ENCODE peak calls at places on chromosomes 11 and 22, in eight cellular contexts. P is RWPE2, J is fibroblast of lung, S is cardiac muscle cell, W is breast epithelium, M is kidney, C is K562, G is uterus. F is an unnamed sample.

GRCh38 chr11:33389635-33390034 is 132.5 kb downstream of the HIPK3 start:
- DNase-seq in S (no peak), M (no peak), P (no peak), W (no peak), J (no peak), C (no peak), G (no peak), F (no peak)

GRCh38 chr22:28795932-28796856 is 4.2 kb downstream of the XBP1 start:
- DNase-seq in G (no peak), W (no peak), P (no peak), C (no peak), S (no peak), M (peak; percentile 22), J (no peak), F (no peak)

GRCh38 chr11:94895451-94895850 is 77.9 kb downstream of the CWC15 start:
- DNase-seq in G (no peak), S (no peak), J (peak; percentile 60), M (no peak), P (no peak), C (no peak), W (no peak), F (no peak)

GRCh38 chr11:131767421-131767820 is 397.0 kb downstream of the NTM start:
- DNase-seq in G (no peak), J (peak; percentile 22), M (no peak), C (no peak), W (no peak), P (no peak), S (no peak), F (no peak)

GRCh38 chr11:44566952-44567875 is 1.8 kb downstream of the CD82 start:
- DNase-seq in S (no peak), P (peak; percentile 38), C (peak; percentile 2), M (no peak), G (no peak), J (no peak), W (no peak), F (no peak)

GRCh38 chr11:15627560-15627959 is 512.8 kb downstream of the INSC start:
- DNase-seq in P (no peak), J (peak; percentile 42), G (no peak), W (no peak), S (no peak), M (no peak), C (no peak), F (no peak)

GRCh38 chr11:130775306-130776043 is 140.8 kb downstream of the SNX19 start:
- DNase-seq in M (no peak), G (no peak), S (no peak), W (no peak), J (peak; percentile 66), P (no peak), C (no peak), F (no peak)

GRCh38 chr11:65557280-65558001 is 718 bp downstream of the LTBP3 start:
- DNase-seq in J (peak; percentile 26), S (no peak), W (no peak), M (no peak), G (no peak), C (peak; percentile 63), P (peak; percentile 49), F (no peak)

GRCh38 chr11:56843816-56844215 is 95.3 kb upstream of the OR9G4 start:
- DNase-seq in P (no peak), S (no peak), W (no peak), J (no peak), M (no peak), C (no peak), G (no peak), F (no peak)

GRCh38 chr11:116062526-116063171 is 558.4 kb upstream of the CADM1 start:
- DNase-seq in J (peak; percentile 0), P (no peak), M (no peak), W (peak; percentile 18), C (no peak), G (no peak), S (peak; percentile 73), F (no peak)

GRCh38 chr22:19124377-19124776 is 2.2 kb upstream of the DGCR2 start:
- DNase-seq in C (no peak), W (no peak), M (no peak), S (no peak), G (no peak), P (no peak), J (no peak), F (no peak)

GRCh38 chr11:117733311-117733710 is 63.7 kb downstream of the DSCAML1 start:
- DNase-seq in G (no peak), W (no peak), S (no peak), C (no peak), J (no peak), P (no peak), M (no peak), F (no peak)

GRCh38 chr22:32494971-32495370 is 20.4 kb downstream of the FBXO7 start:
- DNase-seq in S (no peak), M (no peak), P (no peak), C (no peak), G (no peak), W (no peak), J (no peak), F (no peak)

GRCh38 chr11:72111300-72111699 is 1.2 kb downstream of the ANAPC15 start:
- DNase-seq in M (no peak), S (no peak), J (no peak), P (no peak), C (no peak), W (no peak), G (no peak), F (no peak)

GRCh38 chr11:32962016-32962415 is 53.7 kb upstream of the DEPDC7 start:
- DNase-seq in M (no peak), P (no peak), W (no peak), G (no peak), C (no peak), J (no peak), S (no peak), F (no peak)

GRCh38 chr11:74257934-74258553 is 53.4 kb downstream of the P4HA3 start:
- DNase-seq in W (no peak), M (no peak), G (peak; percentile 75), S (peak; percentile 13), C (no peak), J (peak; percentile 91), P (no peak), F (peak; percentile 65)

GRCh38 chr11:26578998-26579635 is 7.1 kb upstream of the MUC15 start:
- DNase-seq in C (no peak), G (no peak), M (no peak), P (no peak), S (no peak), J (peak; percentile 45), W (no peak), F (no peak)

GRCh38 chr11:26579683-26580082 is 7.6 kb upstream of the MUC15 start:
- DNase-seq in C (no peak), J (no peak), P (no peak), W (no peak), M (no peak), G (no peak), S (no peak), F (no peak)

GRCh38 chr11:26584818-26585217 is 12.8 kb upstream of the MUC15 start:
- DNase-seq in S (no peak), P (no peak), C (no peak), M (no peak), J (no peak), G (no peak), W (no peak), F (no peak)

GRCh38 chr11:26583550-26583949 is 11.5 kb upstream of the MUC15 start:
- DNase-seq in G (no peak), C (no peak), M (no peak), S (peak; percentile 2), J (peak; percentile 39), W (peak; percentile 81), P (peak; percentile 57), F (peak; percentile 59)

GRCh38 chr11:26580929-26581328 is 8.9 kb upstream of the MUC15 start:
- DNase-seq in G (no peak), P (no peak), J (peak; percentile 59), M (no peak), C (no peak), W (no peak), S (no peak), F (no peak)
- H3K4me1 ChIP-seq in G (no peaks in the 10 kb centered on the region), P (peaks cover 56% of the 10 kb centered on the region), J (no peaks in the 10 kb centered on the region), M (no peaks in the 10 kb centered on the region), C (no peaks in the 10 kb centered on the region), W (no peaks in the 10 kb centered on the region), S (no peaks in the 10 kb centered on the region), F (no peaks in the 10 kb centered on the region)

DNA sequence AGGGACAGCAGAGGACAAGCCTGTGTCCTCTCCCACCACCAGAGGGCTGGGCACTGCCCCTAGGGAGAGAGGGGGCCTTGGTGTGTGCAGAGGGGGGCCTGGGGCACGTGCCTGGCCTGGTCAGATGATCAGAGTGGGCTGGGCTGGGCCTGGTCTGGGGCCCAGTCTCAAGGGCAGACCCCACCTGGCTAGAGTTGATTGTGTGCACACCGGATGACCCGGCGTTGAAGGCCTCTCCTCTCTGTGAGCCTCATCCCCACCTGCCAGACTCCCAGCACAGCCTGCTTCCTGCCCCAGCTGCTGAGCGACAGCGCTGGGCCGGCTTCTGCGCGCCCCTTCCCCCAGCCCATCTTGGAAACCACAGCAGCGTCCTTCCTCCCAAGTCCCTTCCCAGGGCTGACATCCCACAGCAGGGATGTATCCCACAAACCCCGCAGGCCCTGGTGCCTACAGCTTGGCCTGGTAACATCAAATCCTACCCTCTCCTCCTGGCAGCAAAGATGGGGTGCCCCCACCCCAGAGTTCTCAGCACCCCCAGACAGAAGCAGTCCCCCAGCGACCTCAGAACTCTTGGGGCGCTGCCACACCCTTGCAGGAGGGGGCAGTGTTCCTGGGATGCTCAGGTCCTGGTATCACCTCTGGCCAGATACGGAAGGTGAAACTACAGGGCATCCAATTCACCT is 11.1 kb upstream of the TSSC4 start:
- DNase-seq in W (no peak), P (no peak), S (no peak), M (peak; percentile 72), J (no peak), G (no peak), C (no peak), F (no peak)
- TF ChIP-seq CTCF in W (no peak), P (no peak), S (no peak), M (no peak), J (no peak), G (peak; percentile 14), C (peak; percentile 25), F (no peak)

GRCh38 chr11:3167143-3168119 is 2.3 kb upstream of the OSBPL5 start:
- DNase-seq in J (no peak), C (no peak), S (peak; percentile 0), M (peak; percentile 58), P (peak; percentile 36), W (no peak), G (no peak), F (no peak)

GRCh38 chr11:3165152-3165705 is at the start of gene OSBPL5:
- DNase-seq in P (peak; percentile 56), G (peak; percentile 82), S (peak; percentile 79), W (peak; percentile 59), C (peak; percentile 89), M (peak; percentile 93), J (peak; percentile 64), F (peak; percentile 68)

GRCh38 chr11:3166268-3167142 is 1.4 kb upstream of the OSBPL5 start:
- DNase-seq in G (peak; percentile 16), C (no peak), W (no peak), M (peak; percentile 69), P (peak; percentile 62), J (no peak), S (no peak), F (no peak)

GRCh38 chr11:3164540-3165151 is 464 bp downstream of the OSBPL5 start:
- DNase-seq in M (peak; percentile 74), P (peak; percentile 36), C (peak; percentile 73), J (no peak), S (no peak), G (peak; percentile 28), W (no peak), F (no peak)

GRCh38 chr11:3165916-3166267 is 782 bp upstream of the OSBPL5 start:
- DNase-seq in P (peak; percentile 31), J (no peak), M (peak; percentile 52), G (peak; percentile 21), W (no peak), C (no peak), S (peak; percentile 0), F (no peak)
- H3K4me1 ChIP-seq in P (no peaks in the 10 kb centered on the region), J (peaks cover 24% of the 10 kb centered on the region), M (peaks cover 27% of the 10 kb centered on the region), G (peaks cover 25% of the 10 kb centered on the region), W (peaks cover 19% of the 10 kb centered on the region), C (peaks cover 41% of the 10 kb centered on the region), S (peaks cover 33% of the 10 kb centered on the region), F (peaks cover 4% of the 10 kb centered on the region)

GRCh38 chr11:8786933-8787332 is 104.3 kb downstream of the RPL27A start:
- DNase-seq in C (no peak), J (peak; percentile 20), P (no peak), S (no peak), M (no peak), G (no peak), W (no peak), F (no peak)
- TF ChIP-seq CTCF in C (no peak), J (peak; percentile 21), P (no peak), S (peak; percentile 38), M (no peak), G (peak; percentile 39), W (peak; percentile 19), F (no peak)